ENCODE peak calls at places on chromosome 6, in eight cellular contexts. R is SJSA1, G is neural progenitor cell, I is ovary, T is AG04450, H is right cardiac atrium, B is breast epithelium, W is left ventricle myocardium inferior. E is an unnamed sample.

GRCh38 chr6:455006-455585 is 63.5 kb downstream of the IRF4 start:
- DNase-seq in W (no peak), H (no peak), B (no peak), R (no peak), I (no peak), G (no peak), T (no peak), E (no peak)

GRCh38 chr6:47093169-47093568 is 51.0 kb upstream of the ADGRF1 start:
- DNase-seq in T (no peak), R (no peak), W (no peak), G (no peak), H (no peak), I (no peak), B (no peak), E (no peak)

GRCh38 chr6:168182908-168183612 is 104.0 kb upstream of the FRMD1 start:
- DNase-seq in H (peak), G (no peak), B (no peak), R (peak), I (no peak), T (no peak), W (no peak), E (no peak)

GRCh38 chr6:75943381-75943780 is 129.1 kb downstream of the IMPG1 start:
- DNase-seq in H (no peak), I (no peak), T (no peak), R (no peak), G (no peak), B (no peak), W (no peak), E (no peak)

GRCh38 chr6:6788394-6789020 is 200.0 kb downstream of the LY86 start:
- DNase-seq in B (no peak), W (no peak), H (no peak), R (no peak), G (peak), I (no peak), T (no peak), E (no peak)

GRCh38 chr6:132715204-132715603 is 1.3 kb upstream of the VNN1 start:
- DNase-seq in T (peak), G (peak), B (no peak), H (peak), I (no peak), R (no peak), W (no peak), E (peak)

GRCh38 chr6:53858913-53859312 is 64.1 kb downstream of the LRRC1 start:
- DNase-seq in B (no peak), W (no peak), G (no peak), T (no peak), R (no peak), I (no peak), H (no peak), E (no peak)

GRCh38 chr6:132936641-132937040 is 122.3 kb downstream of the RPS12 start:
- DNase-seq in H (no peak), I (no peak), W (no peak), T (no peak), G (no peak), R (no peak), B (no peak), E (no peak)

GRCh38 chr6:133286765-133287164 is 45.6 kb downstream of the EYA4 start:
- DNase-seq in B (no peak), H (no peak), R (no peak), W (no peak), T (no peak), G (peak), I (no peak), E (no peak)

GRCh38 chr6:28488916-28489365 is 26.7 kb downstream of the GPX6 start:
- DNase-seq in R (no peak), G (peak), H (no peak), T (peak), I (peak), W (no peak), B (no peak), E (no peak)

GRCh38 chr6:66307490-66307889 is 600.5 kb upstream of the EYS start:
- DNase-seq in G (peak), T (no peak), B (no peak), I (no peak), H (no peak), R (no peak), W (no peak), E (no peak)

GRCh38 chr6:111603648-111604047 is 2.0 kb downstream of the TRAF3IP2 start:
- DNase-seq in G (no peak), T (no peak), B (no peak), H (no peak), R (no peak), I (no peak), W (no peak), E (no peak)

GRCh38 chr6:117512056-117512828 is 29.8 kb downstream of the DCBLD1 start:
- DNase-seq in G (no peak), I (no peak), W (no peak), T (no peak), R (no peak), H (no peak), B (no peak), E (no peak)

GRCh38 chr6:27605401-27606342 is 132.8 kb upstream of the ZNF184 start:
- DNase-seq in G (peak), T (no peak), H (no peak), B (no peak), W (no peak), I (no peak), R (peak), E (no peak)

GRCh38 chr6:140340795-140341194 is 966.3 kb upstream of the CITED2 start:
- DNase-seq in R (no peak), G (no peak), B (no peak), H (no peak), T (no peak), I (no peak), W (no peak), E (no peak)

GRCh38 chr6:125945378-125946141 is 11.0 kb upstream of the HINT3 start:
- DNase-seq in W (no peak), I (no peak), B (no peak), H (no peak), G (no peak), T (no peak), R (no peak), E (no peak)

GRCh38 chr6:151018035-151018434 is 152.5 kb downstream of the MTHFD1L start:
- DNase-seq in H (no peak), G (no peak), I (no peak), R (no peak), T (no peak), B (no peak), W (no peak), E (no peak)

GRCh38 chr6:1587546-1587945 is 22.2 kb upstream of the FOXC1 start:
- DNase-seq in H (no peak), B (peak), I (no peak), W (no peak), G (no peak), T (no peak), R (peak), E (no peak)

GRCh38 chr6:22082278-22082677 is 214.6 kb downstream of the PRL start:
- DNase-seq in T (no peak), I (no peak), R (no peak), G (no peak), W (no peak), H (no peak), B (no peak), E (no peak)

GRCh38 chr6:84466521-84466920 is 239.1 kb upstream of the CEP162 start:
- DNase-seq in R (no peak), H (no peak), G (no peak), W (no peak), T (no peak), I (no peak), B (no peak), E (no peak)

GRCh38 chr6:165049362-165049761 is 260.0 kb downstream of the C6orf118 start:
- DNase-seq in B (no peak), I (no peak), H (peak), W (no peak), R (peak), G (peak), T (no peak), E (no peak)

GRCh38 chr6:156396791-156397418 is 380.3 kb upstream of the ARID1B start:
- DNase-seq in H (no peak), B (no peak), I (peak), T (no peak), G (peak), W (no peak), R (no peak), E (no peak)

GRCh38 chr6:53103993-53104675 is 38.9 kb downstream of the FBXO9 start:
- DNase-seq in H (no peak), W (no peak), T (no peak), R (no peak), B (no peak), I (no peak), G (peak), E (no peak)

GRCh38 chr6:95266537-95267258 is 310.6 kb upstream of the MANEA start:
- DNase-seq in I (no peak), H (no peak), W (no peak), T (no peak), G (no peak), B (no peak), R (no peak), E (no peak)

GRCh38 chr6:35049346-35049745 is 91.8 kb downstream of the TCP11 start:
- DNase-seq in I (no peak), H (no peak), R (no peak), T (no peak), B (no peak), G (no peak), W (no peak), E (peak)
- H3K27ac ChIP-seq in I (peak), H (peak), R (no peak), T (peak), B (peak), G (no peak), W (peak), E (peak)

GRCh38 chr6:42618686-42619085 is 54.9 kb downstream of the UBR2 start:
- DNase-seq in T (peak), B (no peak), H (no peak), I (no peak), W (no peak), R (no peak), G (no peak), E (no peak)
- H3K27ac ChIP-seq in T (no peak), B (no peak), H (no peak), I (no peak), W (no peak), R (no peak), G (no peak), E (no peak)

GRCh38 chr6:158841358-158841757 is 22.2 kb upstream of the EZR start:
- DNase-seq in R (no peak), T (no peak), H (no peak), B (no peak), I (no peak), G (no peak), W (no peak), E (no peak)
- H3K27ac ChIP-seq in R (no peak), T (no peak), H (no peak), B (no peak), I (no peak), G (no peak), W (no peak), E (no peak)

DNA sequence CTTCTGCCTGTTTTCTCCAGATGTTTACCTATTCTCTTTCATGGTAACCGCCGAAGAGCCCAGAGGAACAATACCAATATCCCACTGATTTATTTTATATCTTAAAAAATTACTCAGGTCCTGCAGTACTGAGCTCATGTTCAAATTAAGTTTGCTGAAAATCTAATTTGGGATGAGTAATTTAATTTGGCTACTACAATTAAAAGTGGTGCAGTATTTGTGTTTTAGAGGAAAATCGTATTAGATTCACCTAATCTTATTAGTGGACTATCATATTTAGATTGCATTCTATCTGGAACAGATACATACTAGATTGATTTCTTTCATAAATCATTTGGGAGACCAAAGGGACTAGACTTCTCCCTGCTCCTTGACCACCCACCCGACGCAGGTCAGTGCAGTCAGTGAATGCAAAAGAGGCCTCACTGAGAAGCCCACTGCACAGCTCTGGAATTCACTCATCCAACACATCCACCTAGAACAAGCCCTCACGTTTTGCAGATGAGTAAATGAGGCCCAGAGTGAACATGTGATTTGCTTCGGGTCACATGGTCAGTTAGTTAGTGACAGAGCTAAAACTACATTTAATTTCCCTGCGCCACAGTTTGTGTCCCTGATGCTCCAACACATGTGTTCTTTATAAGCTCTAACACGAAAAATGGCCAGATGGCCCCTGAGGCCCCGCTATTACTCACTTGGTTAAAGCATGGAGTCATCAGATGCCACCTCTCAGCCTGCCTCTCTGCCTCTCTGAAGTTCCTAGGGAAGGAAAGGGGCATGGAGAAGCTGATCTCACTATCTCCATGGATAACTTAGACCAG is 101.8 kb downstream of the TRERF1 start:
- DNase-seq in T (no peak), I (no peak), R (no peak), B (no peak), G (no peak), W (no peak), H (no peak), E (no peak)
- H3K27ac ChIP-seq in T (peak), I (no peak), R (no peak), B (no peak), G (no peak), W (no peak), H (no peak), E (no peak)

DNA sequence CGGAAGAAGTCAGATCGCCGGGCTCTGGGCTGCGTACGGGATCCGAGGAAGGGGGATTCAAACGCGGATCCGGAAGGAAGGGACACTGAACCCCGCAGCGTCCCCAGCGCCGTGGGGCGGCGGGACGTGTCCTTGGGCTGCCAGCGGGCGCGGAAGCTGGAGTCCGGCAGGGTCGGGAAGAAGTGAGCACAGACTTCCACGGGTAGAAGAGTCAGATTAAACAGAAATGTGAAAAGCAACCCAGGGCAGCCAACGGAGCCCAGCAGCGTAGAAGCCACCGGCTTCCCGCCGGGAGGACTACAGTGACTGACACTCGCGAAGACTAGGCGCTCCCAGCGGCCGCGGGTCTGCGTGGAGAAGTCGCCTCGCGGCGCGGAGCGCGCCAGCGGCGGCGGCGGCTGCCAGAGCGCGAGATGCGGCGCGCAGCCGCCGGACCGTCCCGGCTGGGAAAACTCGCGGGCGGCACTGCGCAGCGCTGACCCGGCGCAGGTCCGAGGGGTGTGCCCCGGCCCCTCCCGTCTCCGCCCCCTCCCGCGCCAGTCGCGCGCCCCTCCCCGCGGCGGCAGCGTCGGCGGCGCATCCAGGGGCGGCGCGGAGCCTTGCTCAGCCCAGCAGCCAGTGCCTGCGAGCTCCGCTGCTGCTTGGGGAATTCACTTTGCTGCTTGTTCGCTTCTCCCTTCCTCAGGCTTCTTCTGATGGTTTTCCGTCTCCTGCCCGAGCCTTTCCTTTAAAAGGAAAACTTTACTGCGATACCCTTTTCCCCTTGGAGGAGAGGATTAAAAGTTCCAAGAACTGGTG is at the start of gene SAMD5:
- DNase-seq in B (peak), G (peak), T (peak), H (peak), W (peak), R (peak), I (peak), E (peak)
- H3K27ac ChIP-seq in B (peak), G (no peak), T (no peak), H (peak), W (peak), R (peak), I (peak), E (peak)

GRCh38 chr6:17656092-17656491 is 50.6 kb downstream of the NUP153 start:
- DNase-seq in H (no peak), R (no peak), T (no peak), I (no peak), G (no peak), B (no peak), W (no peak), E (no peak)
- H3K27ac ChIP-seq in H (no peak), R (no peak), T (no peak), I (no peak), G (no peak), B (no peak), W (no peak), E (no peak)